ENCODE peak calls at places on chromosomes 16 and 17, in ten cellular contexts. O is stomach; F is transverse colon; Q is thoracic aorta; M is CD8-positive, alpha-beta T cell; B is HCT116; Y is tibial artery; X is GM23338; U is lower lobe of right lung; P is lung. R is an unnamed sample. For H3K36me3, the result is how much of the 10 kb centered on the place peaks cover.

GRCh38 chr17:29149431-29150064 is 30.6 kb downstream of the MYO18A start:
- DNase-seq in O (no peak), F (peak), Q (no peak), M (no peak), B (no peak), Y (no peak), X (no peak), U (no peak), P (no peak), R (no peak)

GRCh38 chr17:5933430-5933829 is 136.7 kb upstream of the WSCD1 start:
- DNase-seq in O (no peak), F (no peak), Q (no peak), M (no peak), B (no peak), Y (no peak), X (no peak), U (no peak), P (no peak), R (no peak)

GRCh38 chr17:79965806-79966205 is 69.9 kb downstream of the TBC1D16 start:
- DNase-seq in O (peak), F (no peak), Q (no peak), M (no peak), B (no peak), Y (no peak), X (no peak), U (peak), P (no peak), R (peak)

GRCh38 chr16:48317614-48318013 is 67.6 kb downstream of the SIAH1 start:
- DNase-seq in O (no peak), F (no peak), Q (no peak), M (no peak), B (peak), Y (no peak), X (no peak), U (no peak), P (no peak), R (no peak)

GRCh38 chr16:89924925-89925307 is 1.8 kb downstream of the TUBB3 start:
- DNase-seq in O (no peak), F (no peak), Q (no peak), M (no peak), B (no peak), Y (no peak), X (peak), U (no peak), P (no peak), R (no peak)

GRCh38 chr16:1093284-1094123 is 2.5 kb downstream of the C1QTNF8 start:
- DNase-seq in O (no peak), F (no peak), Q (no peak), M (no peak), B (peak), Y (no peak), X (peak), U (no peak), P (no peak), R (no peak)

GRCh38 chr16:74449470-74449869 is 28.2 kb upstream of the CLEC18B start:
- DNase-seq in O (no peak), F (peak), Q (no peak), M (no peak), B (peak), Y (peak), X (no peak), U (no peak), P (no peak), R (no peak)

GRCh38 chr16:53417011-53417410 is 17.3 kb upstream of the RBL2 start:
- DNase-seq in O (no peak), F (no peak), Q (no peak), M (no peak), B (no peak), Y (no peak), X (peak), U (no peak), P (no peak), R (no peak)

GRCh38 chr16:30896203-30896889 is at the start of gene CTF1:
- DNase-seq in O (peak), F (peak), Q (no peak), M (no peak), B (peak), Y (peak), X (peak), U (peak), P (peak), R (peak)

GRCh38 chr16:84606081-84606875 is 11.6 kb downstream of the COTL1 start:
- DNase-seq in O (no peak), F (no peak), Q (no peak), M (peak), B (no peak), Y (no peak), X (no peak), U (no peak), P (no peak), R (no peak)

GRCh38 chr17:40491486-40491885 is 9.9 kb downstream of the TNS4 start:
- DNase-seq in O (no peak), F (no peak), Q (no peak), M (no peak), B (no peak), Y (no peak), X (peak), U (no peak), P (no peak), R (no peak)

GRCh38 chr16:4927661-4928060 is 9.3 kb downstream of the PPL start:
- DNase-seq in O (no peak), F (no peak), Q (no peak), M (no peak), B (no peak), Y (no peak), X (no peak), U (no peak), P (no peak), R (no peak)

GRCh38 chr17:7079581-7080444 is at the start of gene CLEC10A:
- DNase-seq in O (no peak), F (no peak), Q (no peak), M (no peak), B (no peak), Y (peak), X (no peak), U (no peak), P (no peak), R (no peak)

GRCh38 chr16:4184038-4184702 is 57.7 kb downstream of the SRL start:
- DNase-seq in O (no peak), F (no peak), Q (no peak), M (no peak), B (no peak), Y (no peak), X (no peak), U (no peak), P (no peak), R (peak)

GRCh38 chr17:81400939-81401726 is 5.9 kb downstream of the BAHCC1 start:
- DNase-seq in O (no peak), F (no peak), Q (no peak), M (no peak), B (no peak), Y (no peak), X (peak), U (no peak), P (no peak), R (no peak)

GRCh38 chr16:53457670-53458069 is 23.4 kb downstream of the RBL2 start:
- DNase-seq in O (no peak), F (peak), Q (no peak), M (peak), B (no peak), Y (no peak), X (no peak), U (no peak), P (no peak), R (no peak)

GRCh38 chr17:19727466-19728113 is 11.2 kb upstream of the SLC47A2 start:
- DNase-seq in O (no peak), F (peak), Q (peak), M (no peak), B (no peak), Y (peak), X (no peak), U (no peak), P (no peak), R (peak)

GRCh38 chr17:60573139-60573975 is 26.6 kb upstream of the PPM1D start:
- DNase-seq in O (no peak), F (no peak), Q (no peak), M (no peak), B (no peak), Y (no peak), X (peak), U (no peak), P (no peak), R (peak)

GRCh38 chr17:36212958-36213357 is 2.1 kb downstream of the CCL4L2 start:
- DNase-seq in O (no peak), F (no peak), Q (no peak), M (no peak), B (no peak), Y (no peak), X (no peak), U (no peak), P (no peak), R (no peak)
- H3K27ac ChIP-seq in O (no peak), F (no peak), Q (no peak), M (no peak), B (no peak), Y (no peak), X (no peak), U (no peak), P (no peak), R (no peak)

GRCh38 chr17:64041912-64042311 is 21.5 kb upstream of the ICAM2 start:
- DNase-seq in O (no peak), F (no peak), Q (no peak), M (no peak), B (no peak), Y (no peak), X (no peak), U (no peak), P (no peak), R (no peak)
- TF ChIP-seq CTCF in O (no peak), F (no peak), Q (no peak), M (no peak), B (no peak), Y (no peak), X (no peak), U (no peak), P (no peak), R (no peak)

DNA sequence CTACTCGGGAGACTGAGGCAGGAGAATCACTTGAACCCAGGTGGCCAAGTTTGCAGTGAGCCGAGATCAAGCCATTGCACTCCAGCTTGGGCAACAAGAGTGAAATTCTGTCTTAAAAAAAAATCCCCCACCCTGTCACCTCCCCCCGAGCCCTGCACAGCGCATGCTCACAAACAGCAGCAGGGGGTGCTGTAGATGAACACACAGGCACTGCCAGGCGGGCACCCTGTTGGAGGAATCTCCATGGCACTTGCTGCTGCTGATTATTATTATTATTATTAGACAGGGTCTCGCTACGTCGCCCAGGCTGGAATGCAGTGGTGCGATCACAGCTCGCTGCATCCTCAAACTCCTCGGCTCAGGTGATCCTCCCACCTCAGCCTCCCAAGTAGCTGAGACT is 24.6 kb downstream of the FZD2 start:
- DNase-seq in O (no peak), F (no peak), Q (no peak), M (no peak), B (peak), Y (no peak), X (peak), U (no peak), P (no peak), R (no peak)
- H3K36me3 ChIP-seq in O (under half), F (under half), Q (under half), M (under half), B (under half), Y (under half), X (under half), U (under half), P (under half), R (under half)

GRCh38 chr16:68147438-68147837 is 62.3 kb downstream of the NFATC3 start:
- DNase-seq in O (no peak), F (no peak), Q (no peak), M (no peak), B (no peak), Y (no peak), X (no peak), U (no peak), P (no peak), R (no peak)
- H3K27ac ChIP-seq in O (no peak), F (no peak), Q (no peak), M (no peak), B (no peak), Y (no peak), X (no peak), U (no peak), P (no peak), R (no peak)

GRCh38 chr17:26774291-26775218 is 519.4 kb upstream of the WSB1 start:
- DNase-seq in O (no peak), F (no peak), Q (no peak), M (no peak), B (no peak), Y (no peak), X (no peak), U (no peak), P (no peak), R (no peak)
- TF ChIP-seq CTCF in O (no peak), F (no peak), Q (no peak), M (no peak), B (no peak), Y (no peak), X (no peak), U (no peak), P (no peak), R (no peak)